ENCODE peak calls at places on chromosomes 11 and 22, in five cellular contexts. V, Q, O, S and G are unnamed samples.

GRCh38 chr11:68749061-68749491 is 2.2 kb downstream of the TESMIN start:
- DNase-seq in V (no peak), Q (peak; percentile 5), O (no peak), S (no peak), G (no peak)

GRCh38 chr11:109967121-109967520 is 126.1 kb upstream of the ZC3H12C start:
- DNase-seq in V (no peak), Q (no peak), O (no peak), S (no peak), G (no peak)

GRCh38 chr11:75639752-75640151 is 29.1 kb downstream of the MAP6 start:
- DNase-seq in V (peak; percentile 40), Q (peak; percentile 39), O (no peak), S (peak; percentile 31), G (no peak)

GRCh38 chr22:50218996-50219727 is 18.4 kb downstream of the SELENOO start:
- DNase-seq in V (peak; percentile 82), Q (peak; percentile 48), O (no peak), S (no peak), G (no peak)

GRCh38 chr22:48756146-48757111 is 1071.2 kb downstream of the BRD1 start:
- DNase-seq in V (no peak), Q (no peak), O (no peak), S (no peak), G (no peak)

GRCh38 chr11:61975638-61976419 is 8.4 kb upstream of the FTH1 start:
- DNase-seq in V (no peak), Q (no peak), O (no peak), S (no peak), G (no peak)

GRCh38 chr11:122354029-122354697 is 238.1 kb upstream of the BLID start:
- DNase-seq in V (no peak), Q (no peak), O (no peak), S (no peak), G (no peak)

GRCh38 chr11:121894581-121894980 is 221.4 kb downstream of the BLID start:
- DNase-seq in V (no peak), Q (peak; percentile 59), O (peak; percentile 38), S (no peak), G (no peak)

GRCh38 chr11:108766596-108767173 is 101.8 kb downstream of the DDX10 start:
- DNase-seq in V (no peak), Q (no peak), O (no peak), S (peak; percentile 28), G (peak; percentile 59)

GRCh38 chr11:27201454-27202302 is 161.1 kb downstream of the BBOX1 start:
- DNase-seq in V (peak; percentile 95), Q (peak; percentile 76), O (peak; percentile 60), S (peak; percentile 60), G (no peak)

GRCh38 chr11:63243533-63243932 is at the start of gene SLC22A25:
- DNase-seq in V (no peak), Q (peak; percentile 1), O (no peak), S (no peak), G (no peak)

GRCh38 chr11:1146311-1146864 is 11.4 kb upstream of the MUC5AC start:
- DNase-seq in V (no peak), Q (no peak), O (no peak), S (no peak), G (no peak)

GRCh38 chr11:121611242-121611641 is 158.5 kb upstream of the SORL1-AS1 start:
- DNase-seq in V (no peak), Q (no peak), O (no peak), S (no peak), G (no peak)

GRCh38 chr11:115503083-115503885 is 931 bp downstream of the CADM1 start:
- DNase-seq in V (peak; percentile 47), Q (no peak), O (no peak), S (no peak), G (no peak)
- TF ChIP-seq CTCF in V (peak; percentile 30), Q (peak; percentile 56), O (no peak), S (peak; percentile 64), G (peak; percentile 47)

DNA sequence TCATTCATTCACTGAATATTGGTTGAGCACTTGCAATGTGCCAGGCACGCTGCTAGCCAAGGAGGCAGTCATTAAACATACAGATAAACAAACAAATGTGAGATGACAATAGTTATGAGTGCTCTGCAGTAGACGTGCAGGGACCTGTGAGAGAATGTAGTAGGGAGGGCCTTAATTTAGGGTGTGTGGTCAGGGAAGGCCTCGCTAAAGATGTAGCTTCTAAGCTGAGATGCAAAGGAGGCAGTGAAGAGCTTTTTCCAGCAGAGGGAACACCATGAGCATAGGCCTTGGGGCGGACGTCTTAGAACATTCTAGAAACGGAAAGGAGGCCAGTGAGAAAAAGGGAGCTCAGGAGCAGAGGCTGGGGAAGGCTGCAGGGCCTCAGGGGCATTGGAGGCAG is 789 bp upstream of the NCF4 start:
- DNase-seq in V (no peak), Q (no peak), O (no peak), S (no peak), G (no peak)
- H3K4me3 ChIP-seq in V (no peak overlapping the region), Q (no peak overlapping the region), O (no peak overlapping the region), S (no peak overlapping the region), G (no peak overlapping the region)

DNA sequence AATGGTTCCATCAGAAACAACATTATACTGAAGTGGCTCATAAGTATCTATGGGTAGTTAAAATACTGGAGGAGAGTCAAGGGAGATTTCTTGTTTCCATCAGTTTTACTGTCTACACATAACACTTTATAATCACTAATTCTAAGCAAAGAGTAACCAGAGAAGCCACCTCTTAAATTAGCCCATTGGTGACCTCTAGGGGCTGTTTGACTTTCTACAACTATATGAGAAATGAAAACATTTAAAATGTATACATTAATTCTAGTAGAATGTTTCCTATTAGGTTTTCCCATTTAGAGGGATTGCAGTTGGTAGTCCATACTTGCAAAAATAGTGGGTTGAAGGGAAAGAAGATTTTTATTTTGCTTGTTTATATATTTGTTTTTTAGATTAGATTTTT is 504.3 kb downstream of the FAM181B start:
- DNase-seq in V (no peak), Q (peak; percentile 18), O (no peak), S (no peak), G (peak; percentile 2)
- TF ChIP-seq CTCF in V (peak; percentile 10), Q (peak; percentile 32), O (no peak), S (peak; percentile 35), G (peak; percentile 56)

DNA sequence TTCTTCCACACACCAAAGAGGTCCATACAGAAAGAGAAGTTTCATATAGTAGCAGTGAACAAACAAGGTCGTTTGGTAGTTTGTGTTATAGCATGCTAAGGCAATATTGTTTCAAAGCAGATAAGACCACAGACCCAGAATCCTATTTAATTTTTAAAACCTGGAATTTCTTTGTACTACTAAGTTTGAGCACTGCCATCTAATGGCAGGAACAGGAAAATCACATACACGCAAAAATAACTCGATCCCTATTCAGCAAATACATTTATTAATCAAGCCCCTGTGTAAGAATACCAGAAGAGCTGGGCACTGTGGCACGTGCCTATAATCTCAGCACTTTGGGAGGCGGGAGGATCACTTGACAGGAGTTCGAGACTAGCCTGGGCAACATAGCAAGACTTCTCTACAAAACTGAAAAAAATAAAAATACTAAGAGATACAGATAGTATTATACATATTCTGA is 2.9 kb upstream of the BTBD10 start:
- DNase-seq in V (no peak), Q (peak; percentile 35), O (no peak), S (no peak), G (no peak)
- H3K4me3 ChIP-seq in V (no peak overlapping the region), Q (no peak overlapping the region), O (no peak overlapping the region), S (no peak overlapping the region), G (no peak overlapping the region)

GRCh38 chr11:24239930-24240329 is 256.9 kb upstream of the LUZP2 start:
- DNase-seq in V (no peak), Q (no peak), O (no peak), S (no peak), G (no peak)

GRCh38 chr11:24240496-24240895 is 256.4 kb upstream of the LUZP2 start:
- DNase-seq in V (no peak), Q (no peak), O (no peak), S (no peak), G (no peak)

GRCh38 chr11:24233041-24233440 is 263.8 kb upstream of the LUZP2 start:
- DNase-seq in V (no peak), Q (no peak), O (no peak), S (no peak), G (no peak)

GRCh38 chr11:24239016-24239720 is 257.7 kb upstream of the LUZP2 start:
- DNase-seq in V (no peak), Q (peak; percentile 41), O (no peak), S (no peak), G (peak; percentile 4)

DNA sequence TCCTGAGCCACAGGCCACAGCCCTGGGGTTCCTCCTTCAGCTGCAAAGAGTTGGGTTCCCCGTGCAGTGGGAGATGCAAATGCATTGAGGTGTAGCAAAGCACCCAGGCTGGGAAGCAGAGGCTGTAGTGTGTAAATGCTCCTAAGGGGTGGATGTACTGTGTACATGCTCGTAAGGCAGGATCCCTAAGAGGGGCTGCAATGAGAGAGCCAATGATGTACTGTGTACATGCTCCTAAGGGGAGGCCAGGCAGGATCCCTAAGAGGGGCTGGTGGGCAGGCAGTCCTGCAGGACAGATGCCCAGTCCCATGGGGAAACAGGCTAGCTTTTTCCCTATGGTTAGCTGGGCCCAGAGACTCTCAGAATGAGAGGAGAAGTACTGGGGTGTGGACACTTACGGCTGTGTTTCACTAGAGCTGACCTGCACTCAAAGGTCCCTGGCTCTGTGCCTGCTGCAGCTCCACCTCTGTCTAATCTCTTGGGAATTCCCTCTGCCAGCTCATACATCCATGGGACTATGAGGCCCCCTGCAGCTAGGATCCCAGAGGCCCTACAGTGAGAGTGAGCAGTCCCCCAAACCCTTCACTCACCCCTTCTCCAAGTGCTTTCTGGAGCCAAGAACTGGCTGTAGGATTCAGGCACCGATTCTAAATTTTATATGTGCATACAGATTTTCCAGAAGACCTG is 261.9 kb upstream of the LUZP2 start:
- DNase-seq in V (no peak), Q (peak; percentile 46), O (no peak), S (no peak), G (no peak)
- TF ChIP-seq CTCF in V (no peak), Q (peak; percentile 22), O (no peak), S (peak; percentile 33), G (peak; percentile 44)